ENCODE peak calls at places on chromosomes 2 and 18, in nine cellular contexts. D is cardiac muscle cell, W is HepG2, B is AG04449, M is neural progenitor cell, L is stomach, U is right lobe of liver, R is fibroblast of lung, E is B cell. H is an unnamed sample.
A peak's percentile ranks its signal among the peaks of the same experiment; 100 is the strongest.

GRCh38 chr2:234483568-234484251 is 13.2 kb downstream of the ARL4C start:
- DNase-seq in D (peak; percentile 20), W (no peak), B (no peak), M (peak; percentile 15), L (no peak), U (no peak), R (no peak), E (peak; percentile 80), H (no peak)

GRCh38 chr2:242040303-242040655 is 170.8 kb downstream of the RTP5 start:
- DNase-seq in D (no peak), W (no peak), B (no peak), M (no peak), L (no peak), U (no peak), R (no peak), E (no peak), H (no peak)

GRCh38 chr2:24214880-24215279 is 40.0 kb downstream of the FAM228A start:
- DNase-seq in D (no peak), W (no peak), B (no peak), M (no peak), L (no peak), U (no peak), R (no peak), E (peak; percentile 35), H (no peak)

GRCh38 chr2:217402622-217403383 is 542.9 kb upstream of the TNP1 start:
- DNase-seq in D (peak; percentile 38), W (no peak), B (no peak), M (no peak), L (no peak), U (no peak), R (peak; percentile 61), E (no peak), H (no peak)

GRCh38 chr18:46134920-46135675 is 30.9 kb downstream of the HAUS1 start:
- DNase-seq in D (no peak), W (no peak), B (no peak), M (peak; percentile 23), L (no peak), U (no peak), R (no peak), E (no peak), H (no peak)

GRCh38 chr18:32803571-32803970 is 30.7 kb upstream of the KLHL14 start:
- DNase-seq in D (no peak), W (peak; percentile 99), B (no peak), M (peak; percentile 74), L (no peak), U (no peak), R (peak; percentile 8), E (peak; percentile 72), H (no peak)

GRCh38 chr2:9964334-9964980 is 13.0 kb downstream of the GRHL1 start:
- DNase-seq in D (no peak), W (no peak), B (no peak), M (no peak), L (no peak), U (no peak), R (no peak), E (no peak), H (no peak)

GRCh38 chr18:63470751-63471150 is 6.0 kb upstream of the SERPINB5 start:
- DNase-seq in D (no peak), W (no peak), B (no peak), M (no peak), L (no peak), U (no peak), R (no peak), E (no peak), H (no peak)

GRCh38 chr2:169644173-169644572 is 50.0 kb downstream of the CFAP210 start:
- DNase-seq in D (no peak), W (no peak), B (no peak), M (no peak), L (no peak), U (no peak), R (no peak), E (no peak), H (no peak)

GRCh38 chr18:74661690-74662089 is 64.0 kb downstream of the ZNF407 start:
- DNase-seq in D (no peak), W (no peak), B (no peak), M (no peak), L (no peak), U (no peak), R (no peak), E (no peak), H (no peak)

GRCh38 chr2:237591021-237591370 is 462 bp upstream of the RAB17 start:
- DNase-seq in D (no peak), W (peak; percentile 68), B (no peak), M (no peak), L (peak; percentile 80), U (peak; percentile 79), R (no peak), E (no peak), H (no peak)

GRCh38 chr2:231672617-231673347 is 35.5 kb upstream of the PTMA start:
- DNase-seq in D (peak; percentile 76), W (peak; percentile 71), B (no peak), M (peak; percentile 73), L (peak; percentile 72), U (no peak), R (peak; percentile 46), E (peak; percentile 96), H (no peak)

GRCh38 chr2:77552956-77553355 is 30.8 kb upstream of the LRRTM4 start:
- DNase-seq in D (no peak), W (no peak), B (no peak), M (peak; percentile 61), L (no peak), U (no peak), R (peak; percentile 18), E (no peak), H (no peak)

GRCh38 chr2:218879881-218880748 is 537 bp upstream of the WNT10A start:
- DNase-seq in D (no peak), W (no peak), B (no peak), M (no peak), L (peak; percentile 63), U (peak; percentile 36), R (no peak), E (peak; percentile 96), H (no peak)

GRCh38 chr18:36377626-36378025 is 80.1 kb downstream of the FHOD3 start:
- DNase-seq in D (no peak), W (no peak), B (no peak), M (no peak), L (no peak), U (no peak), R (no peak), E (no peak), H (no peak)

GRCh38 chr18:34075963-34076860 is 148.5 kb downstream of the NOL4 start:
- DNase-seq in D (no peak), W (no peak), B (no peak), M (no peak), L (no peak), U (no peak), R (no peak), E (no peak), H (no peak)

DNA sequence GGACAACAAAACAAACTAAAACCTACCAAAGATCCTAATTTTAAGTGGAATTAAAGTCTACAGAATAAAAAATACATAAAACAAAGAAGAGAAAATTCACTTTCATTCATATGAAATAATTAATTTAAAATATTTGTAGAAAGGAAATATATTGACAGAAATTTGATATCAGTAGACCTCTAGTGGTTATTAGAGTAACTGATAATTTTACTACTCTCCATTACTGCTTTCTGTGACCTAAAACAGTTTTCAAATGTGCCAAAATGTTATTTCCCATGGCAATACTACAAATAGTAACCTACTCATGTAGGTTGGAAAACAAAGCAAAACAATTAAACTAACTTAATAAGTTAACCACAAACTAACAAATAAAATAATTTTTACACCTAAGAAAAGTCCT is 147.1 kb downstream of the NOL4 start:
- DNase-seq in D (no peak), W (no peak), B (no peak), M (no peak), L (no peak), U (no peak), R (no peak), E (no peak), H (no peak)
- TF ChIP-seq CTCF in D (no peak), W (no peak), B (no peak), M (peak; percentile 24), L (no peak), U (peak; percentile 26), R (no peak), E (no peak), H (no peak)

DNA sequence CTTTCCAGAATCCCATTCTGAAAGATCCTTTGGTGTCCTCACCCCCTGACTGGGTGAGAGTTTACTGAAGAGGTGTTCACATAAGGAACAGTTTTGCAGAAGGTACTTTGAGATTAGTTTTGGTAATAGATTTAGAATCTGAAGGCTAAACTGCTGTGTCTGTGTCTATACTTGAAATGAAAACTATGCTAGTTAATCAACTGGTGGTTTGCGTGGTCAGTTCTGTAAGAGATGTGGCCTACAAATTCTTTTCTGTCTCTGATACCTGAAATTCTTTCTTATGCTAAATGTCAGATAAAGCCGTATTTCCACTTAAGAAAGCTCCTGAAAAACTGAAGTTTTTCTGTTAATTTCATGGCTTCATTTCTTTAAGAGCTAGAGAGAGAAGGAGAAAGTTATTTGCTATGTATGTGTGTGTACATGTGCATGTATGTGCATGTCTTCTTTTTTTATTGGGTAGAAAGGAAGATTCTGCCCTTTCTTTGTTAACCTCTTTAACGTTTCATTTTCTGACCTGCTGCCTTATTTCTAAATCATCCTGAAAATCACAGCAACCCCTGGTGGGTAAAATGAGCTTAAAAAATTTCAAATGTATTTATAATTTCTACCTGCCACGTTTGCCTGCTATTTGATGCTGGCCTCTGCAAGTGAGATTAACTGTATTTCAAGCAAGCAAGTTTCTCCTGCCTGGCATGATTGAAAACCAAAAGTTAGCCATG is 552.0 kb upstream of the NRP2 start:
- DNase-seq in D (no peak), W (no peak), B (no peak), M (no peak), L (no peak), U (no peak), R (peak; percentile 77), E (no peak), H (no peak)
- TF ChIP-seq CTCF in D (no peak), W (no peak), B (no peak), M (no peak), L (no peak), U (no peak), R (no peak), E (no peak), H (no peak)

GRCh38 chr2:4604767-4605166 is 901.4 kb downstream of the DCDC2C start:
- DNase-seq in D (no peak), W (no peak), B (no peak), M (peak; percentile 3), L (no peak), U (no peak), R (no peak), E (no peak), H (no peak)
- TF ChIP-seq CTCF in D (no peak), W (no peak), B (no peak), M (no peak), L (no peak), U (no peak), R (no peak), E (no peak), H (no peak)

DNA sequence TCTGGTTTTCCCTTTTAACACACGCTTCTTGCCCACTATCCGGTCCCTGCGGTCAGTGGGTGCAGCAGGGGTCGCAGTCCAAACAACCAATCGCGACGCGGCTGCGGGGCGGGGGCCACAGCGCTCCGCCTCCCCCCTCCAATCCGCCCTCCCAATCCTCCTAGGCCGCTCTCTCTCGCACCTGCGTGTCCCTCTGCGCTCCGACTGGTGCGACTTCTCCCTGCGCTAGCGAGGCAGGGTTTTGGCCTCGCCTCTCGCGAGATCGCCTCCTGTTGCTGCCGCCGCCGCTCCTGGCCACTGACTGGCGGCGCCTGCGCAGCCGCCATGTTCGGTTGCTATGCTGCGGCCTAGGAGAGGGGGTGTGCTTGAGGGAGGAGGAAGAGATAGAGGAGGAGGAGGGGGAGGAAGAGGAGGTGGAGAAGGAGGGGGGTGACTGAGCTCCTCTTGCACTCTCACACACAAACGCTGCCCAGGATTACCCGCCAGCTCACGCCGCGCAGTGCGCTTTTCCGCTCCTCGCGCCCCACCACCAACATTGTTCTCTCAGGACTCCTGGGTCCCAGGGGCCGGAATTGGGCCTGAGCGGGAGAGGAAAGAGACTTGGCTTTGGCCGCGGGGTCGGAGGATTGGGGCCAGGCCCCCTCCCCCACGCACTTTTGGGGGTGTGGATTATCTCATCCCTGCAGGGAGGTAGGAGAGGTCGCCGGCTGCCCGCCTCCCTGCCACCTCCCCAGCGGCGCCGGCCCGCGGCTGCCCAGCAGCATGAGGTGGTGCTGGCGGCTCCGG is at the start of gene PTPN4:
- DNase-seq in D (peak; percentile 99), W (peak; percentile 99), B (peak; percentile 88), M (peak; percentile 100), L (peak; percentile 97), U (peak; percentile 97), R (peak; percentile 99), E (peak; percentile 99), H (peak; percentile 78)
- TF ChIP-seq CTCF in D (no peak), W (peak; percentile 53), B (no peak), M (no peak), L (no peak), U (no peak), R (no peak), E (no peak), H (no peak)

H was measured in thoracic aorta.